ENCODE peak calls at places on chromosome 18, in eight cellular contexts. D is mesenchymal stem cell; S is small intestine; J is CD8-positive, alpha-beta memory T cell; P is NT2/D1; U is right lobe of liver; B is fibroblast of lung; H is HAP-1. A is an unnamed sample.

GRCh38 chr18:12318857-12319256 is 10.8 kb downstream of the TUBB6 start:
- DNase-seq in D (no peak), S (no peak), J (no peak), P (no peak), U (no peak), B (no peak), H (no peak), A (no peak)

GRCh38 chr18:77063256-77063655 is 69.3 kb downstream of the MBP start:
- DNase-seq in D (no peak), S (peak; percentile 54), J (peak; percentile 76), P (no peak), U (no peak), B (peak; percentile 34), H (no peak), A (no peak)

GRCh38 chr18:44813586-44813985 is 132.9 kb downstream of the SETBP1 start:
- DNase-seq in D (no peak), S (no peak), J (no peak), P (no peak), U (no peak), B (no peak), H (no peak), A (no peak)

GRCh38 chr18:57586243-57587049 is at the start of gene FECH:
- DNase-seq in D (peak; percentile 67), S (peak; percentile 77), J (peak; percentile 67), P (no peak), U (peak; percentile 92), B (peak; percentile 66), H (peak; percentile 15), A (peak; percentile 82)

GRCh38 chr18:25033747-25034471 is 318.1 kb downstream of the ZNF521 start:
- DNase-seq in D (no peak), S (no peak), J (no peak), P (no peak), U (no peak), B (no peak), H (no peak), A (no peak)

GRCh38 chr18:79634186-79634585 is 45.4 kb upstream of the CTDP1 start:
- DNase-seq in D (no peak), S (no peak), J (no peak), P (no peak), U (no peak), B (no peak), H (no peak), A (no peak)

GRCh38 chr18:3722662-3723433 is 272.9 kb downstream of the TGIF1 start:
- DNase-seq in D (peak; percentile 45), S (peak; percentile 55), J (no peak), P (no peak), U (no peak), B (peak; percentile 91), H (no peak), A (peak; percentile 55)

GRCh38 chr18:36519358-36519757 is 221.8 kb downstream of the FHOD3 start:
- DNase-seq in D (peak; percentile 1), S (no peak), J (no peak), P (no peak), U (no peak), B (no peak), H (no peak), A (no peak)

GRCh38 chr18:11607897-11608296 is 1.5 kb upstream of the SLC35G4 start:
- DNase-seq in D (no peak), S (no peak), J (no peak), P (no peak), U (no peak), B (no peak), H (no peak), A (peak; percentile 28)

GRCh38 chr18:67854340-67854739 is 337.8 kb upstream of the DSEL start:
- DNase-seq in D (no peak), S (no peak), J (no peak), P (no peak), U (no peak), B (peak; percentile 34), H (no peak), A (no peak)

GRCh38 chr18:37565138-37565984 is at the start of gene CELF4:
- DNase-seq in D (peak; percentile 43), S (no peak), J (no peak), P (no peak), U (no peak), B (peak; percentile 11), H (no peak), A (peak; percentile 38)

GRCh38 chr18:58863539-58864145 is 1.0 kb upstream of the ZNF532 start:
- DNase-seq in D (peak; percentile 64), S (peak; percentile 61), J (peak; percentile 14), P (no peak), U (peak; percentile 73), B (peak; percentile 53), H (no peak), A (peak; percentile 79)

GRCh38 chr18:456361-456821 is 44.1 kb downstream of the COLEC12 start:
- DNase-seq in D (peak; percentile 5), S (no peak), J (no peak), P (no peak), U (no peak), B (peak; percentile 51), H (no peak), A (peak; percentile 28)

GRCh38 chr18:457120-457519 is 43.4 kb downstream of the COLEC12 start:
- DNase-seq in D (peak; percentile 79), S (no peak), J (no peak), P (no peak), U (no peak), B (peak; percentile 83), H (no peak), A (peak; percentile 58)

GRCh38 chr18:452801-453200 is 47.7 kb downstream of the COLEC12 start:
- DNase-seq in D (no peak), S (no peak), J (no peak), P (no peak), U (no peak), B (no peak), H (no peak), A (no peak)

GRCh38 chr18:449374-449773 is 51.1 kb downstream of the COLEC12 start:
- DNase-seq in D (no peak), S (no peak), J (no peak), P (no peak), U (no peak), B (no peak), H (no peak), A (peak; percentile 39)

DNA sequence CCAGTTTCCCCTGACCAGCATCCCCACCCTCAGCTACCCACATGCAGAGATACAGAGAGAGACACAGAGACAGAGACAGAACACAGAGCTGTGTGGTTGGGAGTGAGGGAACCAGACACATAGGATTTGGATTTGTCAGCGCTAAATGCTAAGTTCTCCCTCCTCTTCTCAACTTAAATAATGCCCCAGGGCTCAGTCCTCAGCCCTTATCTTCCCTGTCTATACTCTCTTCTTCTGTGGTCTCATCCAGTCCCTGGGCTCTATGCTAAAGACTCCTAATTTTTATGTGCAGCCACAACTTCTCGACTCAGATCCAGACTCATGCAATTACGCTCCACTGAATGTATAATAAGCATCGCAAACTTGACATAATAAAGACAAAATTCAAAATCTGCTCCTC is 47.1 kb downstream of the COLEC12 start:
- DNase-seq in D (no peak), S (no peak), J (no peak), P (no peak), U (no peak), B (no peak), H (no peak), A (no peak)
- H3K4me1 ChIP-seq in D (peaks cover 12% of the 10 kb centered on the region), S (no peaks in the 10 kb centered on the region), J (no peaks in the 10 kb centered on the region), P (no peaks in the 10 kb centered on the region), U (no peaks in the 10 kb centered on the region), B (peaks cover 11% of the 10 kb centered on the region), H (no peaks in the 10 kb centered on the region), A (peaks cover 10% of the 10 kb centered on the region)

DNA sequence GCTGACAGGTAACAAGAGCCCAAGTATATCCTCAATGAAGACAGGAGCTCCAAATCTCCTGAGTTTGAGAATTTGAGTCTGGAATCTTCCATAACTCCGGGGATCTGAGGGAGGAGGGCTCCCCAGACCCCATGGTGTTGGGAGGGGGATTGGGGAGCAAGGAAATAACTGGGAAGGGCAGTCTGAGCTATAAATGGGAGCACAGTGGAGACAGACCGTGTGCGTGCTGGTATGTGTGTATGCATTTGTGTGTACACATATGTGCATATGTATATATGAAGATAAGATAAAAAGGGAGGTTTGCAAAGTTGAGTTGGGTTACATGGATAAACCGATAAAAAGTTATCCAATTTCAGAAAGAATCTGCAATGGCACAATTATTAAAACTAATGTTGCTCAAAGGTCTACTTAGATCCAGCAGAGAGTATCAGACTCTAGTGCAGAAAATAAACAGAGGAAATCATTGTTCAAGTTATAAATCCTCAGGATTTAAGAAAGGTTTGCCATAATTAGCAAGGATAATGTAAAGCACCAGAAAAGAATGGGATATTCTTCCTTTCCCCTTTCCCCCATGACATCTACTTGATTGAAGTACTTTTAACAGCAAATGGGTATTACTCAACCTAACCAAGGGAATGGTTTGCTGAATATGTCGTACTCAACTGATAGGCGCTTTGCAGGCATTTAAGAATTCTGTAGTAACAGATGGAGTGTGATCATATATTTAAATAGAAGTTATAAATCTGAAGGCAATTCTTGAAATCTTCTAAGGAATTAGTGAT is 2.5 kb downstream of the APCDD1 start:
- DNase-seq in D (no peak), S (no peak), J (no peak), P (no peak), U (no peak), B (no peak), H (no peak), A (no peak)
- H3K4me3 ChIP-seq in D (no peak overlapping the region), S (no peak overlapping the region), J (no peak overlapping the region), P (no peak overlapping the region), U (no peak overlapping the region), B (no peak overlapping the region), H (no peak overlapping the region), A (no peak overlapping the region)

GRCh38 chr18:13420969-13421686 is 202.6 kb downstream of the LDLRAD4 start:
- DNase-seq in D (no peak), S (no peak), J (no peak), P (no peak), U (no peak), B (no peak), H (no peak), A (no peak)

GRCh38 chr18:13422541-13423147 is 204.1 kb downstream of the LDLRAD4 start:
- DNase-seq in D (no peak), S (no peak), J (no peak), P (no peak), U (no peak), B (no peak), H (no peak), A (no peak)

GRCh38 chr18:13425357-13426095 is 207.0 kb downstream of the LDLRAD4 start:
- DNase-seq in D (no peak), S (no peak), J (no peak), P (no peak), U (no peak), B (no peak), H (no peak), A (no peak)

GRCh38 chr18:13424377-13424776 is 205.8 kb downstream of the LDLRAD4 start:
- DNase-seq in D (no peak), S (no peak), J (no peak), P (no peak), U (no peak), B (no peak), H (no peak), A (no peak)

DNA sequence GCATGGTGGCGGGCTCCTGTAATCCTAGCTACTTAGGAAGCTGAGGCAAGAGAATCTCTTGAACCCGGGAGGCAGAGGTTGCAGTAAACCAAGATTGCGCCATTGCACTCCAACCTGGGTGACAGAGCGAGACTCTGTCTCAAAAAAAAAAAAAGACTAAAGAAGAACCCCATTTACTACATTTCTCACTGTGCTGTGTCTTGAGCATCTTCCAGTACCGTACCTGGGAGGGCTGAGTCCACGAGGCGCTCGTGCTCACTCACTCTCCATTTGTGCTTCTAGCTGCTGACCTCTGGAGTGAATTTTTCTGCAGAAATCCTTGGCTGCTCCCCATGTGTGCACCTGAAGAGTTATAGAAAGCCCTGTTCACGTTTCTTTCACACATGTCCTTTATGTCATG is 204.8 kb downstream of the LDLRAD4 start:
- DNase-seq in D (no peak), S (no peak), J (no peak), P (no peak), U (no peak), B (no peak), H (no peak), A (no peak)
- H3K4me1 ChIP-seq in D (peaks cover 3% of the 10 kb centered on the region), S (no peaks in the 10 kb centered on the region), J (no peaks in the 10 kb centered on the region), P (peaks cover 6% of the 10 kb centered on the region), U (no peaks in the 10 kb centered on the region), B (no peaks in the 10 kb centered on the region), H (no peaks in the 10 kb centered on the region), A (no peaks in the 10 kb centered on the region)

GRCh38 chr18:47410139-47410538 is 158.7 kb upstream of the SKOR2 start:
- DNase-seq in D (no peak), S (no peak), J (no peak), P (no peak), U (no peak), B (no peak), H (no peak), A (no peak)
- H3K4me3 ChIP-seq in D (no peak overlapping the region), S (no peak overlapping the region), J (no peak overlapping the region), P (no peak overlapping the region), U (no peak overlapping the region), B (no peak overlapping the region), H (no peak overlapping the region), A (no peak overlapping the region)

A was measured in hepatocyte.